ENCODE peak calls at places on chromosomes 2 and 18, in eight cellular contexts. L is LHCN-M2; Z is KG1; E is H7; J is HFFc6; Q is naive thymus-derived CD8-positive, alpha-beta T cell; G is NCI-H2081; H is effector CD8-positive, alpha-beta T cell. K is an unnamed sample.

GRCh38 chr18:74569401-74569800 is 28.3 kb upstream of the ZNF407 start:
- DNase-seq in L (no peak), Z (no peak), E (no peak), J (no peak), Q (no peak), G (no peak), H (no peak), K (no peak)

GRCh38 chr2:199379251-199379650 is 78.5 kb downstream of the SATB2 start:
- DNase-seq in L (peak; percentile 83), Z (no peak), E (no peak), J (peak; percentile 65), Q (no peak), G (no peak), H (no peak), K (no peak)

GRCh38 chr2:189171956-189172609 is 7.5 kb downstream of the COL5A2 start:
- DNase-seq in L (no peak), Z (no peak), E (no peak), J (no peak), Q (no peak), G (no peak), H (no peak), K (no peak)

GRCh38 chr2:25825238-25825637 is 53.0 kb downstream of the ASXL2 start:
- DNase-seq in L (no peak), Z (no peak), E (no peak), J (no peak), Q (peak; percentile 11), G (no peak), H (no peak), K (no peak)

GRCh38 chr2:204550738-204551137 is 5.5 kb downstream of the PARD3B start:
- DNase-seq in L (peak; percentile 31), Z (no peak), E (no peak), J (peak; percentile 93), Q (no peak), G (no peak), H (no peak), K (no peak)

GRCh38 chr2:198662916-198663315 is 794.8 kb downstream of the SATB2 start:
- DNase-seq in L (peak; percentile 8), Z (no peak), E (no peak), J (no peak), Q (no peak), G (no peak), H (no peak), K (no peak)

GRCh38 chr2:131040661-131041401 is 52.4 kb downstream of the FAM168B start:
- DNase-seq in L (no peak), Z (no peak), E (peak; percentile 79), J (no peak), Q (no peak), G (no peak), H (no peak), K (no peak)

GRCh38 chr2:154507186-154507585 is 191.3 kb upstream of the KCNJ3 start:
- DNase-seq in L (no peak), Z (no peak), E (peak; percentile 12), J (no peak), Q (no peak), G (no peak), H (no peak), K (no peak)

GRCh38 chr2:98913916-98914712 is 21.9 kb downstream of the CRACDL start:
- DNase-seq in L (no peak), Z (no peak), E (no peak), J (no peak), Q (no peak), G (peak; percentile 21), H (no peak), K (no peak)

GRCh38 chr2:8036366-8036765 is 645.5 kb upstream of the ID2 start:
- DNase-seq in L (no peak), Z (no peak), E (no peak), J (no peak), Q (no peak), G (no peak), H (no peak), K (no peak)

GRCh38 chr18:615773-616172 is 19.0 kb downstream of the CLUL1 start:
- DNase-seq in L (no peak), Z (no peak), E (no peak), J (no peak), Q (no peak), G (no peak), H (no peak), K (no peak)

GRCh38 chr18:74190086-74190485 is 41.8 kb downstream of the TIMM21 start:
- DNase-seq in L (no peak), Z (no peak), E (no peak), J (peak; percentile 4), Q (no peak), G (no peak), H (no peak), K (no peak)

GRCh38 chr2:237253046-237253723 is 160.8 kb downstream of the COL6A3 start:
- DNase-seq in L (no peak), Z (no peak), E (no peak), J (peak; percentile 47), Q (no peak), G (no peak), H (no peak), K (no peak)

GRCh38 chr2:45339253-45339652 is 271.8 kb downstream of the SRBD1 start:
- DNase-seq in L (no peak), Z (no peak), E (no peak), J (no peak), Q (no peak), G (no peak), H (no peak), K (no peak)

GRCh38 chr2:181846840-181847554 is 44.5 kb upstream of the ITPRID2 start:
- DNase-seq in L (no peak), Z (no peak), E (no peak), J (no peak), Q (no peak), G (no peak), H (no peak), K (no peak)

GRCh38 chr2:208726242-208726641 is 319.6 kb downstream of the PTH2R start:
- DNase-seq in L (no peak), Z (no peak), E (no peak), J (no peak), Q (no peak), G (no peak), H (no peak), K (no peak)

GRCh38 chr2:95061601-95062183 is 36.2 kb downstream of the MAL start:
- DNase-seq in L (no peak), Z (no peak), E (peak; percentile 32), J (no peak), Q (no peak), G (no peak), H (no peak), K (no peak)

GRCh38 chr2:241858206-241859016 is at the start of gene PDCD1:
- DNase-seq in L (no peak), Z (no peak), E (peak; percentile 92), J (no peak), Q (no peak), G (no peak), H (no peak), K (no peak)

GRCh38 chr2:138016703-138017102 is 52.4 kb downstream of the HNMT start:
- DNase-seq in L (no peak), Z (no peak), E (no peak), J (no peak), Q (no peak), G (no peak), H (no peak), K (no peak)

K was measured in neural progenitor cell.